ENCODE peak calls at places on chromosomes 3 and 15, in six cellular contexts. M is ovary, T is uterus, K is lung, B is mucosa of descending colon, H is lower lobe of right lung. S is an unnamed sample.
A peak's percentile ranks its signal among the peaks of the same experiment; 100 is the strongest.

GRCh38 chr15:85329561-85330421 is 50.6 kb upstream of the AKAP13 start:
- DNase-seq in B (no peak), M (peak; percentile 24), K (no peak), H (no peak), T (no peak), S (no peak)

GRCh38 chr15:31435256-31435781 is 108.7 kb downstream of the KLF13 start:
- DNase-seq in K (peak; percentile 76), M (peak; percentile 73), B (peak; percentile 85), H (peak; percentile 87), T (peak; percentile 87), S (peak; percentile 93)

GRCh38 chr15:39579487-39580116 is 1.3 kb upstream of the THBS1 start:
- DNase-seq in M (peak; percentile 69), K (peak; percentile 80), H (peak; percentile 71), B (peak; percentile 56), T (peak; percentile 79), S (no peak)

GRCh38 chr3:54988302-54989022 is 60.6 kb upstream of the LRTM1 start:
- DNase-seq in M (peak; percentile 42), H (no peak), K (no peak), B (no peak), T (peak; percentile 59), S (no peak)

GRCh38 chr3:146702237-146702636 is 97.1 kb upstream of the PLSCR5 start:
- DNase-seq in T (no peak), K (no peak), H (no peak), M (no peak), B (no peak), S (no peak)

GRCh38 chr3:47536221-47536891 is 22.8 kb upstream of the ELP6 start:
- DNase-seq in B (no peak), H (no peak), K (no peak), M (no peak), T (no peak), S (peak; percentile 68)

GRCh38 chr3:17339233-17339632 is 403.2 kb downstream of the TBC1D5 start:
- DNase-seq in B (no peak), M (no peak), H (no peak), K (no peak), T (no peak), S (no peak)

GRCh38 chr3:47162695-47163022 is 1.3 kb downstream of the SETD2 start:
- DNase-seq in K (no peak), T (no peak), B (no peak), M (no peak), H (no peak), S (no peak)

GRCh38 chr3:62703423-62704167 is 171.6 kb downstream of the CADPS start:
- DNase-seq in B (no peak), K (no peak), T (no peak), M (no peak), H (no peak), S (no peak)

GRCh38 chr3:128775906-128776542 is 50.0 kb downstream of the RAB7A start:
- DNase-seq in M (no peak), H (no peak), K (no peak), T (no peak), B (no peak), S (no peak)

GRCh38 chr3:189270248-189270832 is 98.6 kb downstream of the TPRG1 start:
- DNase-seq in B (peak; percentile 78), K (peak; percentile 54), M (no peak), H (peak; percentile 61), T (peak; percentile 20), S (peak; percentile 51)

DNA sequence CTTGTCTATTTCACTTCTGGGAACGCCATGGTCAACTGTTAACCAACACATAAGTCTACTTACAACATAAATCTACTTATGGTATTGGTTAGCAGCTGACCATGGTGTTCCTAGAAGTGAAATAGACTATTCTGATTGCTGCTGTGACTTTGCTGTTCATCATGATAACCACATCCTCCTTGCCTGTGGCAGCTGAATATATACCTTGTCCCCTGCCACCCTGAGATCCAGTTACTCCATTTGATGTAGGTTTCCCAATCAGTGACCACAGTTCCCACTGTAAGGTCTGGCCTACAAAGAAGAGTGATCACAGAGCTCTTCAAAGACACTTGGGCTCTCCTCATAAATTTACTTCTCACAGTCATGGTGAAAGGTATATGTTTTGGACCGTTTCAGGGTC is 66.8 kb upstream of the ALDH1A3 start:
- DNase-seq in M (no peak), B (no peak), H (no peak), T (no peak), K (no peak), S (no peak)
- H3K9me3 ChIP-seq in M (no peaks in the 10 kb centered on the region), B (peaks cover 7% of the 10 kb centered on the region), H (peaks cover 14% of the 10 kb centered on the region), T (peaks cover 3% of the 10 kb centered on the region), K (peaks cover 8% of the 10 kb centered on the region), S (peaks cover 12% of the 10 kb centered on the region)

GRCh38 chr15:74194572-74195559 is 7.7 kb downstream of the STRA6 start:
- DNase-seq in T (no peak), K (no peak), H (no peak), M (no peak), B (no peak), S (no peak)
- H3K9me3 ChIP-seq in T (no peaks in the 10 kb centered on the region), K (no peaks in the 10 kb centered on the region), H (no peaks in the 10 kb centered on the region), M (no peaks in the 10 kb centered on the region), B (no peaks in the 10 kb centered on the region), S (no peaks in the 10 kb centered on the region)

GRCh38 chr3:84717894-84718293 is 240.9 kb upstream of the CADM2 start:
- DNase-seq in B (no peak), T (no peak), H (no peak), M (no peak), K (no peak), S (no peak)
- H3K9me3 ChIP-seq in B (peaks cover 10% of the 10 kb centered on the region), T (no peaks in the 10 kb centered on the region), H (no peaks in the 10 kb centered on the region), M (no peaks in the 10 kb centered on the region), K (no peaks in the 10 kb centered on the region), S (no peaks in the 10 kb centered on the region)

DNA sequence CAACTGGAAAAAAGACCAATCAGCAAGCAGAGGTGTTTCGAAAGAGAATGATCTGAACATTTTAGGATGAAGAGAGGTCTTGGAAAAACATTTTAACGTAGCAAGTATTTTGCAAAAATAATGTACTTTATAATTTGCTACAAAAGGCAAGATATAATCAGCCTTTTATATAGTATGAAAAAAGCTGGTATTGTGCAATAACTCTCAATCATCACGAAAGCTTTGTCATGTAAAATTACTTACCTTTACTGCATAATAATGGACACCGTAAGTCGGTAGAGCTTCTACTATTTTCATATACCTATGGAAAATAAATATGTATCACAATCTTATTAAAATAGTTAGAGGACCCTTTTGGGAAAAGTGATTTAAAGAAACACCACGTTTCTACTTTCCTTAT is 95.7 kb upstream of the LMOD3 start:
- DNase-seq in H (no peak), B (no peak), T (no peak), K (no peak), M (no peak), S (no peak)
- H3K9me3 ChIP-seq in H (no peaks in the 10 kb centered on the region), B (no peaks in the 10 kb centered on the region), T (no peaks in the 10 kb centered on the region), K (no peaks in the 10 kb centered on the region), M (no peaks in the 10 kb centered on the region), S (no peaks in the 10 kb centered on the region)

GRCh38 chr15:26901036-26901435 is 34.2 kb downstream of the GABRA5 start:
- DNase-seq in H (no peak), T (no peak), M (no peak), B (no peak), K (no peak), S (no peak)
- H3K9me3 ChIP-seq in H (peaks cover 21% of the 10 kb centered on the region), T (peaks cover 3% of the 10 kb centered on the region), M (no peaks in the 10 kb centered on the region), B (peaks cover 51% of the 10 kb centered on the region), K (no peaks in the 10 kb centered on the region), S (peaks cover 8% of the 10 kb centered on the region)

DNA sequence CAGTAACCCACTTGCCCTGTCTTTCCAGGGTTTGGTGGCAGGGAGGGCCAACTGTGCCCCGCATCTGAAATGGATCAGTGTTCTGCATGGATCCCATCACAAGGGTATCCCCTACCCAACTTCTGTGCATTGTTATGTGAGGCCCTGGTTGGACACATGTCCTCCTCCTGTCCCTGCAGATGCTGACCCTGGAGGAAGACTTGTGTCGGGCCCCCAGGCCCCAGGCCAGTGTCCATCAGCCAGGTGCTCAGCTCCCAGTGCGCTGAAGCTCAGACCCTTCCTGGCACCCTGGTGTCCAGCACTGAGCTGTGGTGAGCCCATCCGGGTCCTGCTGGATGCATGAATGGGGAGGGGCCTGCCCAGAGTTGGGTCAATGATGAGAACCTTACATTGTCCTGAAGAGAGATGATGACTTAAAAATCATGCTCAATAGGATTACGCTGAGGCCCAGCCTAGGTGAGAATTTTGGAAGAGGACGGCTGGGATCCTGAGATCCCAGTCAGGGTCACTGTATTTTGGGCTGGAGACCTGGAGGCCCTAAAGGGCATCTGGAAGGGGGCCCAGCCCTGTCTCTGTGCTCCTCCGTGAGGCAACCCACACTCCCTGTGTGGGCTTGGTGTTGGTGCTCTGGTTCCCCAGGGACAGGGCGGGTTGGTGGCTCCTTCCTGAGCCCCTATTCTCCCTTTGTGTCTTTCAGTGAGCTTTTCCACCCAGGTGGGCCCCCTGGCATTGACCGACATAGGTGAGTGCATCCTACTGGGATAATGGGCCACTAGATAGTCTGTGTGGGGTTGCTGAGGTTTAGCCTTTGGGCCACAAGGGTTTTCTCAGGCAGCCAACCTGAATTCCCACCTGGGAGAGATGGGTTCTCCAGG is 199.1 kb downstream of the UBE3A start:
- DNase-seq in H (peak; percentile 32), T (no peak), K (no peak), B (peak; percentile 7), M (no peak), S (no peak)
- H3K9me3 ChIP-seq in H (no peaks in the 10 kb centered on the region), T (no peaks in the 10 kb centered on the region), K (peaks cover 73% of the 10 kb centered on the region), B (peaks cover 93% of the 10 kb centered on the region), M (peaks cover 7% of the 10 kb centered on the region), S (peaks cover 11% of the 10 kb centered on the region)

GRCh38 chr15:26460165-26460564 is 312.7 kb downstream of the GABRB3 start:
- DNase-seq in K (no peak), M (no peak), H (no peak), B (no peak), T (no peak), S (no peak)

GRCh38 chr15:26461847-26462608 is 310.8 kb downstream of the GABRB3 start:
- DNase-seq in T (no peak), H (no peak), K (no peak), M (no peak), B (no peak), S (no peak)
- H3K9me3 ChIP-seq in T (no peaks in the 10 kb centered on the region), H (no peaks in the 10 kb centered on the region), K (peaks cover 18% of the 10 kb centered on the region), M (no peaks in the 10 kb centered on the region), B (peaks cover 82% of the 10 kb centered on the region), S (peaks cover 2% of the 10 kb centered on the region)

GRCh38 chr3:183653209-183654064 is 18.0 kb downstream of the KLHL24 start:
- DNase-seq in T (no peak), B (no peak), H (no peak), M (no peak), K (no peak), S (no peak)
- H3K9me3 ChIP-seq in T (peaks cover 23% of the 10 kb centered on the region), B (peaks cover 47% of the 10 kb centered on the region), H (peaks cover 38% of the 10 kb centered on the region), M (peaks cover 10% of the 10 kb centered on the region), K (peaks cover 8% of the 10 kb centered on the region), S (peaks cover 12% of the 10 kb centered on the region)